ENCODE peak calls at places on chromosomes 6 and 20, in five cellular contexts. P, B, T, N and M are unnamed samples. For H3K4me1, the result is how much of the 10 kb centered on the place peaks cover.

GRCh38 chr6:4482461-4482860 is 293.7 kb upstream of the CDYL start:
- DNase-seq in P (no peak), B (no peak), T (no peak), N (no peak), M (no peak)

GRCh38 chr6:155181498-155181897 is 82.3 kb upstream of the CLDN20 start:
- DNase-seq in B (no peak), T (no peak), N (no peak), P (no peak), M (no peak)

GRCh38 chr6:1962201-1962600 is 283.2 kb downstream of the GMDS start:
- DNase-seq in N (no peak), T (no peak), P (no peak), B (no peak), M (no peak)

GRCh38 chr6:56766806-56767178 is 124.1 kb upstream of the DST start:
- DNase-seq in P (no peak), N (no peak), B (no peak), T (no peak), M (no peak)

GRCh38 chr6:30789606-30790005 is 45.3 kb upstream of the IER3 start:
- DNase-seq in T (no peak), P (no peak), B (no peak), N (no peak), M (no peak)

GRCh38 chr6:23174781-23175361 is 605.5 kb downstream of the HDGFL1 start:
- DNase-seq in B (no peak), N (no peak), P (no peak), T (no peak), M (no peak)

GRCh38 chr20:2838170-2838797 is 2.2 kb downstream of the PCED1A start:
- DNase-seq in N (no peak), T (no peak), P (no peak), B (no peak), M (no peak)

GRCh38 chr6:22071655-22072054 is 225.2 kb downstream of the PRL start:
- DNase-seq in T (no peak), P (no peak), B (peak), N (no peak), M (peak)

GRCh38 chr20:57966609-57967008 is 256.8 kb upstream of the PMEPA1 start:
- DNase-seq in B (no peak), T (no peak), N (no peak), P (no peak), M (no peak)

GRCh38 chr20:46251211-46251673 is 57.1 kb downstream of the CDH22 start:
- DNase-seq in P (no peak), B (no peak), T (no peak), N (no peak), M (no peak)
- H3K4me3 ChIP-seq in P (no peak), B (no peak), T (no peak), N (no peak), M (no peak)

DNA sequence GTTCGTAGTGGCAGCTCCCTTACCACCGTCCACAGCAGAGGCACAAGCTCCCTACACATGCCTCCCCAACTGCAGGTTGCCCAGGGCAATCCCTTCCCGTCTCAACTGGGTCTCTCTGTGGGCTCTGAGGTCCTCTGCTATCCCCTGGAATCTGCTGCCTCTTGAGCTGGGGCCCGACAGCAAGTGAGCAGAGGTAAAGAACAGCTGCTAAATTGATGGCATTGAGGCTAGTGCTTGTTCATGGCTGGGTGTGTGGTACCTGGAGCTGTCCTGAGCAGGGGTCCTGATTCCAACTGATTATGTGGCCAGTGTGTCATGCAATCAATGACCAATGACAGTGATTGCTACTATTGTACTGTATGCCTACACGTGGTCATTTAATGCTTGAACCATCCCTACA is 40.9 kb downstream of the HNF4A start:
- DNase-seq in N (no peak), P (no peak), T (no peak), B (no peak), M (no peak)
- H3K4me1 ChIP-seq in N (under half), P (under half), T (under half), B (under half), M (under half)

GRCh38 chr20:64038579-64039292 is 2.8 kb downstream of the C20orf204 start:
- DNase-seq in N (peak), B (peak), T (peak), P (peak), M (peak)

GRCh38 chr20:64037199-64037497 is 1.2 kb downstream of the C20orf204 start:
- DNase-seq in B (no peak), N (no peak), T (no peak), P (no peak), M (no peak)

GRCh38 chr20:64037498-64038213 is 1.7 kb downstream of the C20orf204 start:
- DNase-seq in B (no peak), P (no peak), N (no peak), T (no peak), M (no peak)

GRCh38 chr20:64039293-64040160 is 3.5 kb downstream of the C20orf204 start:
- DNase-seq in T (no peak), N (no peak), B (no peak), P (no peak), M (no peak)

DNA sequence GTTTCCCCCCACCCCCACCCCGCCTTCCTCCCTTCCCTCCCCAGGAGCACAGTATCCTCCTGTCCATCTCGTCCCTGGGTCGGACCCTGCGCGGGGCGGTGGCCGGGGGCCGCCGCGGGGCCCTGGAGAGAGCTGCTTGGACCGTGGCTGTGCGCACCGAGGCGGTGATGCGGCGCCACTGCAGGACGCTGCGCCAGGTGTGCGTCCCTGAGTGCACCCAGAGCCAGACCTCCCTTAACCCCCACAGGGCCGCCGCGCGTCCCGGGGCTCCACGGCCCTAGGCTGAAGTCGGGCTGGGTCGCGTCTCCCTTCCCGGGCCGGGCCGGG is 2.2 kb downstream of the C20orf204 start:
- DNase-seq in T (no peak), P (no peak), B (no peak), N (no peak), M (no peak)
- H3K4me3 ChIP-seq in T (peak), P (peak), B (peak), N (peak), M (peak)

GRCh38 chr6:15267221-15267620 is 21.4 kb downstream of the JARID2 start:
- DNase-seq in N (no peak), T (no peak), P (no peak), B (no peak), M (no peak)

GRCh38 chr6:15272562-15272961 is 26.7 kb downstream of the JARID2 start:
- DNase-seq in B (no peak), T (no peak), N (no peak), P (no peak), M (no peak)

GRCh38 chr6:15269619-15270018 is 23.8 kb downstream of the JARID2 start:
- DNase-seq in B (no peak), T (no peak), P (no peak), N (no peak), M (no peak)

GRCh38 chr6:15268130-15268908 is 22.4 kb downstream of the JARID2 start:
- DNase-seq in B (no peak), T (no peak), P (no peak), N (no peak), M (no peak)

DNA sequence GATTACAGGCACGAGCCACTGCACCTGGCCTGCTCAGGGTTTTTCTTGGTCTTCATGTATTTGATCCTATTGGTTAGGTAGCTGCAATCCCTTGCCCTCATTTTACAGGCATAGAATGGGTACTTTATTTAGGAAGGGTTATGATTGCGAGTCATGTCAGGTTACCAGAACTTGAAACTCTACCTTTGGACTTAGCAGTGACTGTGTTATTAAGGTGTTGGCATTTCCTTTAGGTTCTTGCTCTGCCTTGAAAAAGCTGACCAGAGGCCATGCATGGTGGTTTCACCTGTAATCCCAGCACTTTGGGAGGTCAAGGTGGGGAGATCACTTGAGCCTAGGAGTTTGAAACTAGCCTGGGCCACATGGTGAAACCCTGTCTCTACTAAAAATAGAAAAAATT is 24.5 kb downstream of the JARID2 start:
- DNase-seq in T (no peak), N (no peak), P (no peak), B (no peak), M (no peak)
- H3K4me1 ChIP-seq in T (under half), N (under half), P (half or more), B (half or more), M (under half)

DNA sequence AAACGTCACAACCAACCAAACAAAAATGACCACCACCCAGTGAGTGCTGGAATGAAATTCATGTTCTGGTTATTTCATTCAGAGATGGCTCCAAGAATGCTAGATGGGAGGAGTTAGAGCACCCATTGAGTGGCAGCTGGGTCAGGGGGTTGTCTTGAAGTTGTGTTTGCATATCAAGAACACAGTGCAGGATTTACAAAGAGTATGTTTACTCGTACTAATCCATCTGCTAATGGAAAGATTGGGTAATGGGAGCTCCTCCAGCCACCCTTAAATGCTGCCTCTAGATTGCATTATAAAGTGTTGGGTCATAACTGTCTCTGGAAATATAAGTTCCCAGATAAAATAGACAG is 13.4 kb downstream of the SLC35F1 start:
- DNase-seq in P (no peak), B (no peak), N (no peak), T (no peak), M (no peak)
- H3K4me3 ChIP-seq in P (peak), B (peak), N (no peak), T (peak), M (no peak)